ENCODE peak calls at places on chromosomes 5 and 9, in seven cellular contexts. One of them, this sample, is unnamed.

GRCh38 chr9:78575791-78576190 is 278.9 kb downstream of the PSAT1 start:
- DNase-seq in endodermal cell: no peak
- DNase-seq in bronchial epithelial cell: no peak
- DNase-seq in HCT116: no peak
- DNase-seq in colonic mucosa: no peak
- DNase-seq in PC-9: no peak
- DNase-seq in brain microvascular endothelial cell: no peak
- DNase-seq in this sample: no peak

GRCh38 chr5:411728-412127 is 31.2 kb upstream of the EXOC3 start:
- DNase-seq in endodermal cell: peak
- DNase-seq in bronchial epithelial cell: no peak
- DNase-seq in HCT116: no peak
- DNase-seq in colonic mucosa: no peak
- DNase-seq in PC-9: no peak
- DNase-seq in brain microvascular endothelial cell: no peak
- DNase-seq in this sample: no peak

GRCh38 chr9:133344979-133345378 is 3.0 kb downstream of the MED22 start:
- DNase-seq in endodermal cell: no peak
- DNase-seq in bronchial epithelial cell: no peak
- DNase-seq in HCT116: no peak
- DNase-seq in colonic mucosa: no peak
- DNase-seq in PC-9: no peak
- DNase-seq in brain microvascular endothelial cell: no peak
- DNase-seq in this sample: no peak

GRCh38 chr9:116238225-116238624 is 84.6 kb downstream of the PAPPA start:
- DNase-seq in endodermal cell: no peak
- DNase-seq in bronchial epithelial cell: peak
- DNase-seq in HCT116: no peak
- DNase-seq in colonic mucosa: no peak
- DNase-seq in PC-9: no peak
- DNase-seq in brain microvascular endothelial cell: peak
- DNase-seq in this sample: peak

GRCh38 chr5:138258704-138259285 is 15.6 kb downstream of the GFRA3 start:
- DNase-seq in endodermal cell: no peak
- DNase-seq in bronchial epithelial cell: no peak
- DNase-seq in HCT116: no peak
- DNase-seq in colonic mucosa: no peak
- DNase-seq in PC-9: no peak
- DNase-seq in brain microvascular endothelial cell: no peak
- DNase-seq in this sample: peak

GRCh38 chr9:116750543-116750942 is 63.4 kb downstream of the TRIM32 start:
- DNase-seq in endodermal cell: no peak
- DNase-seq in bronchial epithelial cell: no peak
- DNase-seq in HCT116: no peak
- DNase-seq in colonic mucosa: no peak
- DNase-seq in PC-9: no peak
- DNase-seq in brain microvascular endothelial cell: no peak
- DNase-seq in this sample: no peak

GRCh38 chr5:83512051-83512745 is 40.7 kb downstream of the VCAN start:
- DNase-seq in endodermal cell: no peak
- DNase-seq in bronchial epithelial cell: no peak
- DNase-seq in HCT116: no peak
- DNase-seq in colonic mucosa: no peak
- DNase-seq in PC-9: no peak
- DNase-seq in brain microvascular endothelial cell: no peak
- DNase-seq in this sample: no peak

GRCh38 chr5:133715622-133716021 is 103.3 kb upstream of the FSTL4 start:
- DNase-seq in endodermal cell: peak
- DNase-seq in bronchial epithelial cell: no peak
- DNase-seq in HCT116: no peak
- DNase-seq in colonic mucosa: no peak
- DNase-seq in PC-9: no peak
- DNase-seq in brain microvascular endothelial cell: no peak
- DNase-seq in this sample: no peak

GRCh38 chr9:108410161-108410560 is 445.6 kb downstream of the ACTL7B start:
- DNase-seq in endodermal cell: no peak
- DNase-seq in bronchial epithelial cell: no peak
- DNase-seq in HCT116: no peak
- DNase-seq in colonic mucosa: no peak
- DNase-seq in PC-9: no peak
- DNase-seq in brain microvascular endothelial cell: no peak
- DNase-seq in this sample: no peak

GRCh38 chr9:36900136-36900855 is 133.8 kb downstream of the PAX5 start:
- DNase-seq in endodermal cell: peak
- DNase-seq in bronchial epithelial cell: no peak
- DNase-seq in HCT116: no peak
- DNase-seq in colonic mucosa: no peak
- DNase-seq in PC-9: no peak
- DNase-seq in brain microvascular endothelial cell: no peak
- DNase-seq in this sample: no peak

GRCh38 chr5:58135571-58136335 is 324.1 kb downstream of the PLK2 start:
- DNase-seq in endodermal cell: no peak
- DNase-seq in bronchial epithelial cell: peak
- DNase-seq in HCT116: no peak
- DNase-seq in colonic mucosa: no peak
- DNase-seq in PC-9: no peak
- DNase-seq in brain microvascular endothelial cell: peak
- DNase-seq in this sample: peak

GRCh38 chr5:109601736-109602135 is 88.0 kb upstream of the MAN2A1 start:
- DNase-seq in endodermal cell: no peak
- DNase-seq in bronchial epithelial cell: no peak
- DNase-seq in HCT116: no peak
- DNase-seq in colonic mucosa: no peak
- DNase-seq in PC-9: no peak
- DNase-seq in brain microvascular endothelial cell: no peak
- DNase-seq in this sample: no peak

GRCh38 chr9:78807286-78807685 is 510.4 kb downstream of the PSAT1 start:
- DNase-seq in endodermal cell: no peak
- DNase-seq in bronchial epithelial cell: no peak
- DNase-seq in HCT116: no peak
- DNase-seq in colonic mucosa: no peak
- DNase-seq in PC-9: no peak
- DNase-seq in brain microvascular endothelial cell: no peak
- DNase-seq in this sample: no peak

GRCh38 chr9:36400332-36401178 is 486 bp upstream of the RNF38 start:
- DNase-seq in endodermal cell: peak
- DNase-seq in bronchial epithelial cell: peak
- DNase-seq in HCT116: peak
- DNase-seq in colonic mucosa: peak
- DNase-seq in PC-9: peak
- DNase-seq in brain microvascular endothelial cell: peak
- DNase-seq in this sample: peak

GRCh38 chr5:176906126-176906525 is 7.0 kb upstream of the HK3 start:
- DNase-seq in endodermal cell: no peak
- DNase-seq in bronchial epithelial cell: no peak
- DNase-seq in HCT116: no peak
- DNase-seq in colonic mucosa: no peak
- DNase-seq in PC-9: no peak
- DNase-seq in brain microvascular endothelial cell: no peak
- DNase-seq in this sample: no peak

GRCh38 chr5:178993236-178993765 is 1.8 kb downstream of the GRM6 start:
- DNase-seq in endodermal cell: no peak
- DNase-seq in bronchial epithelial cell: no peak
- DNase-seq in HCT116: no peak
- DNase-seq in colonic mucosa: no peak
- DNase-seq in PC-9: no peak
- DNase-seq in brain microvascular endothelial cell: no peak
- DNase-seq in this sample: no peak

GRCh38 chr9:34405719-34406118 is 29.0 kb upstream of the MYORG start:
- DNase-seq in endodermal cell: no peak
- DNase-seq in bronchial epithelial cell: no peak
- DNase-seq in HCT116: no peak
- DNase-seq in colonic mucosa: no peak
- DNase-seq in PC-9: no peak
- DNase-seq in brain microvascular endothelial cell: peak
- DNase-seq in this sample: peak

GRCh38 chr9:116806075-116806474 is 119.0 kb downstream of the TRIM32 start:
- DNase-seq in endodermal cell: peak
- DNase-seq in bronchial epithelial cell: peak
- DNase-seq in HCT116: no peak
- DNase-seq in colonic mucosa: no peak
- DNase-seq in PC-9: no peak
- DNase-seq in brain microvascular endothelial cell: peak
- DNase-seq in this sample: peak

GRCh38 chr5:119353213-119353612 is 2.6 kb upstream of the TNFAIP8 start:
- DNase-seq in endodermal cell: no peak
- DNase-seq in bronchial epithelial cell: no peak
- DNase-seq in HCT116: no peak
- DNase-seq in colonic mucosa: no peak
- DNase-seq in PC-9: no peak
- DNase-seq in brain microvascular endothelial cell: no peak
- DNase-seq in this sample: no peak

GRCh38 chr5:102749416-102750021 is 5.6 kb upstream of the PAM start:
- DNase-seq in endodermal cell: peak
- DNase-seq in bronchial epithelial cell: no peak
- DNase-seq in HCT116: peak
- DNase-seq in colonic mucosa: no peak
- DNase-seq in PC-9: no peak
- DNase-seq in brain microvascular endothelial cell: no peak
- DNase-seq in this sample: no peak

GRCh38 chr9:29999645-30000044 is 2384.8 kb upstream of the ACO1 start:
- DNase-seq in endodermal cell: no peak
- DNase-seq in bronchial epithelial cell: no peak
- DNase-seq in HCT116: no peak
- DNase-seq in colonic mucosa: peak
- DNase-seq in PC-9: no peak
- DNase-seq in brain microvascular endothelial cell: no peak
- DNase-seq in this sample: no peak

GRCh38 chr5:161077895-161078566 is 226.0 kb upstream of the ATP10B start:
- DNase-seq in endodermal cell: no peak
- DNase-seq in bronchial epithelial cell: no peak
- DNase-seq in HCT116: no peak
- DNase-seq in colonic mucosa: no peak
- DNase-seq in PC-9: no peak
- DNase-seq in brain microvascular endothelial cell: no peak
- DNase-seq in this sample: no peak
- TF ChIP-seq CTCF in endodermal cell: no peak
- TF ChIP-seq CTCF in bronchial epithelial cell: no peak
- TF ChIP-seq CTCF in HCT116: no peak
- TF ChIP-seq CTCF in colonic mucosa: no peak
- TF ChIP-seq CTCF in PC-9: no peak
- TF ChIP-seq CTCF in brain microvascular endothelial cell: no peak
- TF ChIP-seq CTCF in this sample: no peak

DNA sequence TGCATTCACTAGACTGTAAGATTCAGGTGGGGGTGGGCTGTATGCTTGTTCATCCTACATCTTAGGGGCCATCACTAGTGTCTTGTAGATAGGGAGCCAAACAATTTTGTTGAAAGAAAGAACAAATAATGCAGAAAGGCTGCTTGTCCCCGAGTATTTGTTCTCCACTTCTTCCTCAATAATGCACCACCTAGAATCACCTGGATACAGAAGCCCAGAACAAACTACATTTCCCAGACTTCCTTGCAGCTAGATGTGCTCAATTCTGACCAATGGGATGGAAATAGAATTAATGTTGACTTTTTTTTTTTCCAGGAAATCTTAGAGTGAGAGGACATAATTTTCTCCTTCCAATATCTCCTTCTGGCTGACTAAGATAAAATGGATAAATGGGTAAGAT is 38.9 kb upstream of the TNFSF8 start:
- DNase-seq in endodermal cell: no peak
- DNase-seq in bronchial epithelial cell: peak
- DNase-seq in HCT116: no peak
- DNase-seq in colonic mucosa: no peak
- DNase-seq in PC-9: no peak
- DNase-seq in brain microvascular endothelial cell: no peak
- DNase-seq in this sample: peak
- H3K4me3 ChIP-seq in endodermal cell: peak
- H3K4me3 ChIP-seq in bronchial epithelial cell: no peak
- H3K4me3 ChIP-seq in HCT116: no peak
- H3K4me3 ChIP-seq in colonic mucosa: no peak
- H3K4me3 ChIP-seq in PC-9: no peak
- H3K4me3 ChIP-seq in brain microvascular endothelial cell: no peak
- H3K4me3 ChIP-seq in this sample: no peak

DNA sequence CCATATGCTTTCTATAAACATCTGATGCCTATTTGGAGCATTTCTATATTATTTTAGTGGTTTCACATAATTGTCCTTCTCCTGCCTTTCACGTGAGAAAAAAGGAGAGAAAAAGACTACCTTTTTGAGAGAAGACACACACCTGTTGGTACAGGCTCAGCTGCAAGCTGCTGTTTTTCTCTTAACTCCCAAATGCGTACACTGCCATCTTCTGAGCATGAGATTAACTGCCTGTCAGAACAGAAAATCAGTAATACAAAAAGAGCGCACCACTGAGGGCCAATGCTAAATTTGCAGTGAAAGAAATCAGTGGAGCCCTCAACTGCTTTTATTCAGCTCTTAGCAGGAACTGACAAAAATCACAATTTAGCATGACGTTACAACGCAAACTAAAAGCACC is 54.9 kb downstream of the WDR41 start:
- DNase-seq in endodermal cell: no peak
- DNase-seq in bronchial epithelial cell: no peak
- DNase-seq in HCT116: peak
- DNase-seq in colonic mucosa: no peak
- DNase-seq in PC-9: no peak
- DNase-seq in brain microvascular endothelial cell: no peak
- DNase-seq in this sample: peak
- TF ChIP-seq CTCF in endodermal cell: peak
- TF ChIP-seq CTCF in bronchial epithelial cell: no peak
- TF ChIP-seq CTCF in HCT116: peak
- TF ChIP-seq CTCF in colonic mucosa: no peak
- TF ChIP-seq CTCF in PC-9: peak
- TF ChIP-seq CTCF in brain microvascular endothelial cell: peak
- TF ChIP-seq CTCF in this sample: peak

GRCh38 chr9:128120061-128120740 is 7.3 kb downstream of the PTGES2 start:
- DNase-seq in endodermal cell: no peak
- DNase-seq in bronchial epithelial cell: no peak
- DNase-seq in HCT116: no peak
- DNase-seq in colonic mucosa: no peak
- DNase-seq in PC-9: no peak
- DNase-seq in brain microvascular endothelial cell: no peak
- DNase-seq in this sample: no peak

GRCh38 chr9:128118971-128119665 is 8.4 kb downstream of the PTGES2 start:
- DNase-seq in endodermal cell: no peak
- DNase-seq in bronchial epithelial cell: no peak
- DNase-seq in HCT116: no peak
- DNase-seq in colonic mucosa: no peak
- DNase-seq in PC-9: no peak
- DNase-seq in brain microvascular endothelial cell: no peak
- DNase-seq in this sample: no peak

GRCh38 chr9:128117613-128118471 is 9.7 kb downstream of the PTGES2 start:
- DNase-seq in endodermal cell: peak
- DNase-seq in bronchial epithelial cell: peak
- DNase-seq in HCT116: peak
- DNase-seq in colonic mucosa: peak
- DNase-seq in PC-9: peak
- DNase-seq in brain microvascular endothelial cell: peak
- DNase-seq in this sample: peak

GRCh38 chr9:128116104-128117083 is 11.1 kb downstream of the PTGES2 start:
- DNase-seq in endodermal cell: peak
- DNase-seq in bronchial epithelial cell: no peak
- DNase-seq in HCT116: no peak
- DNase-seq in colonic mucosa: no peak
- DNase-seq in PC-9: no peak
- DNase-seq in brain microvascular endothelial cell: no peak
- DNase-seq in this sample: no peak

DNA sequence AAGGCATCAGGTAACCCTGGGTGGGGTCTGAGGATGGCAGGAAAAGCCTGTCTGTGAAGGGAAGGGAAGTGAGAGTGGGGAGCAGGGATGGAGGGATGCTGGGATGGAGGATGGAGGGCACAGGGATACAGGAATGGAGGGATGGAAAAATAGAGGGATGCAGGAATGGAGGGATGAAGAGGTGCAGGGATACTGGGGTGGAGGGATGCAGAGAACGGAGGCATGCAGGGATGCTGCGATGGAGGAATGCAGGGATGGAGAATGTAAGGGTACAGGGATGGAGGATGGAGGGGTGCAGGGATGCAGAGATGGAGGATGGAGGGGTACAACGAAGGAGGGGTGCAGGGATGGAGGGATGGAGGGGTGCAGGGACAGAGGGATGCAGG is 9.1 kb downstream of the PTGES2 start:
- DNase-seq in endodermal cell: no peak
- DNase-seq in bronchial epithelial cell: no peak
- DNase-seq in HCT116: no peak
- DNase-seq in colonic mucosa: no peak
- DNase-seq in PC-9: no peak
- DNase-seq in brain microvascular endothelial cell: no peak
- DNase-seq in this sample: peak
- H3K4me3 ChIP-seq in endodermal cell: no peak
- H3K4me3 ChIP-seq in bronchial epithelial cell: no peak
- H3K4me3 ChIP-seq in HCT116: no peak
- H3K4me3 ChIP-seq in colonic mucosa: no peak
- H3K4me3 ChIP-seq in PC-9: no peak
- H3K4me3 ChIP-seq in brain microvascular endothelial cell: no peak
- H3K4me3 ChIP-seq in this sample: no peak